ENCODE peak calls at places on chromosomes 3 and 15, in five cellular contexts. One of them, this sample, is unnamed.

GRCh38 chr3:143184098-143184497 is 64.5 kb downstream of the CHST2 start:
- DNase-seq in upper lobe of left lung: no peak
- DNase-seq in SK-N-SH: no peak
- DNase-seq in spleen: no peak
- DNase-seq in HepG2: no peak
- DNase-seq in this sample: no peak

GRCh38 chr15:43516185-43516584 is 1.2 kb upstream of the MAP1A start:
- DNase-seq in upper lobe of left lung: no peak
- DNase-seq in SK-N-SH: no peak
- DNase-seq in spleen: no peak
- DNase-seq in HepG2: no peak
- DNase-seq in this sample: no peak

GRCh38 chr3:106130384-106131084 is 261.7 kb upstream of the CBLB start:
- DNase-seq in upper lobe of left lung: no peak
- DNase-seq in SK-N-SH: no peak
- DNase-seq in spleen: no peak
- DNase-seq in HepG2: no peak
- DNase-seq in this sample: no peak

GRCh38 chr15:79919749-79920511 is 23.1 kb upstream of the MTHFS start:
- DNase-seq in upper lobe of left lung: no peak
- DNase-seq in SK-N-SH: no peak
- DNase-seq in spleen: no peak
- DNase-seq in HepG2: no peak
- DNase-seq in this sample: no peak

GRCh38 chr3:59367150-59367549 is 317.3 kb upstream of the CFAP20DC start:
- DNase-seq in upper lobe of left lung: no peak
- DNase-seq in SK-N-SH: no peak
- DNase-seq in spleen: no peak
- DNase-seq in HepG2: no peak
- DNase-seq in this sample: no peak

GRCh38 chr3:187293514-187293870 is 2.0 kb upstream of the MASP1 start:
- DNase-seq in upper lobe of left lung: no peak
- DNase-seq in SK-N-SH: no peak
- DNase-seq in spleen: no peak
- DNase-seq in HepG2: no peak
- DNase-seq in this sample: no peak

GRCh38 chr15:20356444-20357138 is 185.0 kb downstream of the GOLGA6L6 start:
- DNase-seq in upper lobe of left lung: peak
- DNase-seq in SK-N-SH: peak
- DNase-seq in spleen: peak
- DNase-seq in HepG2: peak
- DNase-seq in this sample: peak

GRCh38 chr3:182848906-182849305 is 55.6 kb downstream of the ATP11B start:
- DNase-seq in upper lobe of left lung: no peak
- DNase-seq in SK-N-SH: no peak
- DNase-seq in spleen: no peak
- DNase-seq in HepG2: no peak
- DNase-seq in this sample: no peak

GRCh38 chr3:143847787-143848631 is at the start of gene SLC9A9:
- DNase-seq in upper lobe of left lung: peak
- DNase-seq in SK-N-SH: no peak
- DNase-seq in spleen: peak
- DNase-seq in HepG2: no peak
- DNase-seq in this sample: peak

GRCh38 chr15:66565731-66566130 is at the start of gene LCTL:
- DNase-seq in upper lobe of left lung: no peak
- DNase-seq in SK-N-SH: no peak
- DNase-seq in spleen: peak
- DNase-seq in HepG2: peak
- DNase-seq in this sample: no peak

GRCh38 chr15:62795700-62796099 is 246.8 kb upstream of the TPM1 start:
- DNase-seq in upper lobe of left lung: no peak
- DNase-seq in SK-N-SH: no peak
- DNase-seq in spleen: no peak
- DNase-seq in HepG2: no peak
- DNase-seq in this sample: no peak

GRCh38 chr3:143644370-143645089 is 203.7 kb downstream of the SLC9A9 start:
- DNase-seq in upper lobe of left lung: peak
- DNase-seq in SK-N-SH: peak
- DNase-seq in spleen: no peak
- DNase-seq in HepG2: peak
- DNase-seq in this sample: peak

GRCh38 chr15:45181491-45182285 is 6.1 kb downstream of the SHF start:
- DNase-seq in upper lobe of left lung: no peak
- DNase-seq in SK-N-SH: peak
- DNase-seq in spleen: no peak
- DNase-seq in HepG2: no peak
- DNase-seq in this sample: no peak

GRCh38 chr3:41364736-41365135 is 165.4 kb downstream of the CTNNB1 start:
- DNase-seq in upper lobe of left lung: no peak
- DNase-seq in SK-N-SH: no peak
- DNase-seq in spleen: no peak
- DNase-seq in HepG2: no peak
- DNase-seq in this sample: no peak

GRCh38 chr3:59313365-59313764 is 263.5 kb upstream of the CFAP20DC start:
- DNase-seq in upper lobe of left lung: peak
- DNase-seq in SK-N-SH: peak
- DNase-seq in spleen: no peak
- DNase-seq in HepG2: peak
- DNase-seq in this sample: peak

GRCh38 chr3:52385157-52385556 is 59.7 kb downstream of the SEMA3G start:
- DNase-seq in upper lobe of left lung: no peak
- DNase-seq in SK-N-SH: peak
- DNase-seq in spleen: no peak
- DNase-seq in HepG2: peak
- DNase-seq in this sample: peak

GRCh38 chr15:69627548-69628158 is 175.0 kb downstream of the RPLP1 start:
- DNase-seq in upper lobe of left lung: no peak
- DNase-seq in SK-N-SH: no peak
- DNase-seq in spleen: no peak
- DNase-seq in HepG2: peak
- DNase-seq in this sample: no peak

GRCh38 chr15:32886441-32886840 is 168.6 kb downstream of the GREM1 start:
- DNase-seq in upper lobe of left lung: no peak
- DNase-seq in SK-N-SH: no peak
- DNase-seq in spleen: no peak
- DNase-seq in HepG2: no peak
- DNase-seq in this sample: no peak

GRCh38 chr3:69094467-69095205 is 9.9 kb downstream of the ARL6IP5 start:
- DNase-seq in upper lobe of left lung: no peak
- DNase-seq in SK-N-SH: no peak
- DNase-seq in spleen: no peak
- DNase-seq in HepG2: no peak
- DNase-seq in this sample: no peak

GRCh38 chr15:52247032-52247431 is 48.6 kb downstream of the MYO5C start:
- DNase-seq in upper lobe of left lung: peak
- DNase-seq in SK-N-SH: no peak
- DNase-seq in spleen: no peak
- DNase-seq in HepG2: no peak
- DNase-seq in this sample: no peak
- TF ChIP-seq POLR2AphosphoS5 in upper lobe of left lung: no peak
- TF ChIP-seq POLR2AphosphoS5 in SK-N-SH: no peak
- TF ChIP-seq POLR2AphosphoS5 in spleen: no peak
- TF ChIP-seq POLR2AphosphoS5 in HepG2: no peak
- TF ChIP-seq POLR2AphosphoS5 in this sample: no peak

GRCh38 chr3:57383838-57384237 is 91.4 kb upstream of the ASB14 start:
- DNase-seq in upper lobe of left lung: no peak
- DNase-seq in SK-N-SH: no peak
- DNase-seq in spleen: no peak
- DNase-seq in HepG2: peak
- DNase-seq in this sample: no peak

GRCh38 chr3:57385498-57385897 is 93.0 kb upstream of the ASB14 start:
- DNase-seq in upper lobe of left lung: no peak
- DNase-seq in SK-N-SH: no peak
- DNase-seq in spleen: no peak
- DNase-seq in HepG2: peak
- DNase-seq in this sample: no peak

GRCh38 chr3:57383421-57383820 is 90.9 kb upstream of the ASB14 start:
- DNase-seq in upper lobe of left lung: no peak
- DNase-seq in SK-N-SH: no peak
- DNase-seq in spleen: no peak
- DNase-seq in HepG2: no peak
- DNase-seq in this sample: no peak

GRCh38 chr3:57382933-57383332 is 90.4 kb upstream of the ASB14 start:
- DNase-seq in upper lobe of left lung: no peak
- DNase-seq in SK-N-SH: no peak
- DNase-seq in spleen: no peak
- DNase-seq in HepG2: no peak
- DNase-seq in this sample: no peak

DNA sequence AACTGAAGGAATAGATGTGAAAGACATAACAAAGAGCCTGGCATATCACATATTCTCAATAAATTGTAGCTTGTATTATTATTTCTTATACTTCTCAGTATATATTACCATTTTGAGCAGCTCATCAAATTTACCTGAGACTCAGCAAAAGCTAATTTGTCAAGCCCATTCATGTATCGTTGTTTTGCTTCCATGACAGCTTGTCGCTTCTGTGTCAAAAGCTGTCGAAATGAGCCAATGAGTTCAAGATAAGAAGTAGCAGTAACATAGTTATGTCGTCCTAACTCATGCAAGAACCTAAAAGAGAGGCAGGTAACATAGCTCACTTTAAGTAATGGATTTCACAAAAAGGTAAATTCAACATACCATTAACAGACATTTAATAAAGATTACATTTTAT is 93.8 kb upstream of the ASB14 start:
- DNase-seq in upper lobe of left lung: no peak
- DNase-seq in SK-N-SH: no peak
- DNase-seq in spleen: no peak
- DNase-seq in HepG2: no peak
- DNase-seq in this sample: no peak
- TF ChIP-seq POLR2AphosphoS5 in upper lobe of left lung: no peak
- TF ChIP-seq POLR2AphosphoS5 in SK-N-SH: no peak
- TF ChIP-seq POLR2AphosphoS5 in spleen: no peak
- TF ChIP-seq POLR2AphosphoS5 in HepG2: no peak
- TF ChIP-seq POLR2AphosphoS5 in this sample: no peak

DNA sequence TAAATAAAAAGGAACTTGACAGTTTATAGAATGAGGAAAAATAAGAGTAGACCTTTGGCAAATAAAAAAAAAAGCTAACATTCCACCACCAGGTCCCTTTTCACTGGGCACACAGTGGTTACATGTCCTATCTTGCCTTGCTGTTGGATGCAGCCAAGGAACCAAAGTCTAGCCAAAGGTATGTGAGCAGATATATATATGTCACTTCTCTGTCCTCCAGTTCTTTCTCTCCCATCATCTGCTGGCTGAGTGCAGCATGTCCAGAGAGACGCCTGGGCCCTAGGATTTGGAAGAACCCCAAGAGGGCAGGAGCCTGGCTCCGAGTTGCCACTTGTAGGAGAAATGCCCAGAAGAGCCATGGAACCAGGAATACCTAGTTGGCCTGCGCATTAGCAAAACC is 104.7 kb downstream of the SERPINI1 start:
- DNase-seq in upper lobe of left lung: no peak
- DNase-seq in SK-N-SH: no peak
- DNase-seq in spleen: no peak
- DNase-seq in HepG2: no peak
- DNase-seq in this sample: no peak
- TF ChIP-seq POLR2AphosphoS5 in upper lobe of left lung: no peak
- TF ChIP-seq POLR2AphosphoS5 in SK-N-SH: no peak
- TF ChIP-seq POLR2AphosphoS5 in spleen: no peak
- TF ChIP-seq POLR2AphosphoS5 in HepG2: no peak
- TF ChIP-seq POLR2AphosphoS5 in this sample: no peak

DNA sequence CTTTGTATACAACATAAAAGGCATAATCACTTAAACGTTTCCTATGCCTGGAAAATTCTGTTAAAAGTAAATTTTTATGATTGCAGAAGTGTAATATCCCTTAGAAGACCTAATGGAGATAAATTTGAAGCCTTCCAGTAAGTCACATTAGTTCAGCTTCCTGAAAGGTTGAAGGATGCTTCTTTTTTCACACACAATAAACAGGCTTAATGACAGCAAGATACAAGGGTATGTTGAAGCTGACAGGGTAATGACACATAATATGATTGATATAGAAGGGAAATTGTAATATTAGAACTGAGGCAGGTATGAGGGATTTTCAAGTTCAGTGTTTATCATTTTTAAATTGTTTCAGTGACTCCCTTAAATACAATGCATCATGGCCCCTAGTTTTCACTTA is 161.8 kb upstream of the NAALADL2 start:
- DNase-seq in upper lobe of left lung: no peak
- DNase-seq in SK-N-SH: no peak
- DNase-seq in spleen: no peak
- DNase-seq in HepG2: no peak
- DNase-seq in this sample: no peak
- TF ChIP-seq POLR2AphosphoS5 in upper lobe of left lung: no peak
- TF ChIP-seq POLR2AphosphoS5 in SK-N-SH: no peak
- TF ChIP-seq POLR2AphosphoS5 in spleen: no peak
- TF ChIP-seq POLR2AphosphoS5 in HepG2: no peak
- TF ChIP-seq POLR2AphosphoS5 in this sample: no peak

DNA sequence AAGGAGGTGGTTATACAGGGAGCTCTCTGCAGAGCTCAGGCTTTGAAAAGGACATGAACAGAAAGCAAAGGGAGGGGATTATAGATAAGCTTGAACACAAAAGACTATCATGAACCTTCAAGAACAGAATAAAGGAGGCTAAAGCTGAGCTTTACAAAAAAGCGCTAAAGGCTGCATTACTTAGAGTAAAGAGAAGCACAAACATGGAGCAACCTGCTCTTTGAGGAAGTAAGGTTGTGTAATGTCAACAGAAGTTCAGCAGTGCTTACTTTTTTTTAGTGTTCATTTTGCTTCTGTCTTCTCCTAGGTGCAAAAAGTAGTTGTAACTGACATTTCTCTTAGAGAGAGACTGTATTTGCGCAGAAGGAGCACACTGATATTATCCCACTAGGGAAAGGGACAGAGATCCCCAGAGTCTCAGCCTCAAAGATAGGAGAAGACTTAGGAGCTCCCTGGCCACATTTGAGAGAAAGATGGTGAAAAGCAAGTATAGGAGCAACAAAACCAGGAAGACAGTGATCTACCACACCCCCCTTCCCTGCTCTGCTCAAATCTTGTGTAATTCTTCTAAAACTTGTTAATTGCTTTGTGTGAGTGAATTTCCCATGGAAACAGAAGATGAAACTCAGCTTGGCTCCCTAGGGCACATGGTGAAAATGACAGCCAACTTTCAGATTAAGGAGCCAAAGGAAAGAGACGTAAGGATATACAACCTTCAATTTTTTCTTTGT is 54.7 kb downstream of the QTRT2 start:
- DNase-seq in upper lobe of left lung: no peak
- DNase-seq in SK-N-SH: no peak
- DNase-seq in spleen: no peak
- DNase-seq in HepG2: no peak
- DNase-seq in this sample: no peak
- TF ChIP-seq POLR2AphosphoS5 in upper lobe of left lung: no peak
- TF ChIP-seq POLR2AphosphoS5 in SK-N-SH: no peak
- TF ChIP-seq POLR2AphosphoS5 in spleen: no peak
- TF ChIP-seq POLR2AphosphoS5 in HepG2: no peak
- TF ChIP-seq POLR2AphosphoS5 in this sample: no peak

This sample was measured in GM12891.